ENCODE peak calls at places on chromosome 9, in four cellular contexts. R is tibial nerve, U is spleen, O is stomach. V is an unnamed sample.

GRCh38 chr9:20940447-20941176 is 90.8 kb downstream of the HACD4 start:
- DNase-seq in U (no peak), R (no peak), O (no peak), V (no peak)

GRCh38 chr9:6522263-6522662 is 109.3 kb downstream of the UHRF2 start:
- DNase-seq in U (no peak), O (no peak), R (no peak), V (no peak)

GRCh38 chr9:106962615-106963363 is 99.8 kb downstream of the ZNF462 start:
- DNase-seq in R (no peak), U (no peak), O (no peak), V (no peak)

GRCh38 chr9:80797841-80798688 is 891.3 kb downstream of the TLE1 start:
- DNase-seq in O (no peak), U (no peak), R (no peak), V (no peak)

GRCh38 chr9:113516840-113517577 is 53.5 kb downstream of the RGS3 start:
- DNase-seq in R (no peak), O (peak; percentile 36), U (peak; percentile 91), V (no peak)

GRCh38 chr9:108708448-108708847 is 147.3 kb downstream of the ACTL7B start:
- DNase-seq in O (no peak), R (peak; percentile 36), U (no peak), V (no peak)

GRCh38 chr9:77417570-77417969 is 230.6 kb downstream of the GNA14 start:
- DNase-seq in R (no peak), U (no peak), O (no peak), V (no peak)

GRCh38 chr9:14153310-14153720 is 160.6 kb downstream of the NFIB start:
- DNase-seq in U (no peak), R (no peak), O (no peak), V (no peak)

GRCh38 chr9:19992556-19992955 is 203.7 kb upstream of the SLC24A2 start:
- DNase-seq in R (no peak), O (no peak), U (no peak), V (no peak)

GRCh38 chr9:114662081-114662989 is 4.7 kb upstream of the TEX53 start:
- DNase-seq in R (no peak), O (peak; percentile 46), U (no peak), V (no peak)
- TF ChIP-seq CTCF in R (peak; percentile 49), O (peak; percentile 72), U (peak; percentile 48), V (peak; percentile 91)

GRCh38 chr9:83715794-83716193 is 8.0 kb upstream of the UBQLN1 start:
- DNase-seq in O (no peak), R (no peak), U (no peak), V (no peak)

GRCh38 chr9:83708515-83709158 is 879 bp upstream of the UBQLN1 start:
- DNase-seq in U (peak; percentile 94), O (peak; percentile 65), R (peak; percentile 53), V (peak; percentile 86)

GRCh38 chr9:83715221-83715620 is 7.5 kb upstream of the UBQLN1 start:
- DNase-seq in U (no peak), O (no peak), R (no peak), V (no peak)

DNA sequence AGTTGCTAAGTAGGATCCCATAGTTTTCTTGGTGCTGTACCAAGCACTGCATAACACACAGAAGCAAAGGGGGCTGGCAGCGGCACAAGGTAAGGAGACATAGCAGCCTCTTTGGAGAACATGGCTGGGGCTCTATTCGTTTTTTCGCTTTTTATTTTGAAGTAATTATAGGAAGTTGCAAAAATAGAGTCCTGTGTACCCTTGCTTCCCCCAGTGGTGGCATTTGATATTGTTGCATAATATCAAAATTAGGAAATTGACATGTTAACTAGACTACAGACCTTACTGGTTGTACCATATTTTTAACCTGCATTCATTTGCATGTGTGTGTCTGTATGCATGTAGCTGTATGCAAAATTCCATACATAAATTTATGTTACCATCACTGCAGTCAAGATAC is 6.6 kb upstream of the UBQLN1 start:
- DNase-seq in U (no peak), O (no peak), R (no peak), V (no peak)
- TF ChIP-seq CTCF in U (no peak), O (peak; percentile 8), R (no peak), V (peak; percentile 44)

GRCh38 chr9:93009337-93010015 is 49.0 kb upstream of the SUSD3 start:
- DNase-seq in U (no peak), R (no peak), O (no peak), V (peak; percentile 79)

GRCh38 chr9:93008457-93008856 is 50.0 kb upstream of the SUSD3 start:
- DNase-seq in R (no peak), U (no peak), O (no peak), V (no peak)

GRCh38 chr9:93010056-93010455 is 48.4 kb upstream of the SUSD3 start:
- DNase-seq in R (no peak), O (no peak), U (no peak), V (no peak)

GRCh38 chr9:93011114-93011513 is 47.4 kb upstream of the SUSD3 start:
- DNase-seq in R (no peak), O (no peak), U (no peak), V (peak; percentile 80)

DNA sequence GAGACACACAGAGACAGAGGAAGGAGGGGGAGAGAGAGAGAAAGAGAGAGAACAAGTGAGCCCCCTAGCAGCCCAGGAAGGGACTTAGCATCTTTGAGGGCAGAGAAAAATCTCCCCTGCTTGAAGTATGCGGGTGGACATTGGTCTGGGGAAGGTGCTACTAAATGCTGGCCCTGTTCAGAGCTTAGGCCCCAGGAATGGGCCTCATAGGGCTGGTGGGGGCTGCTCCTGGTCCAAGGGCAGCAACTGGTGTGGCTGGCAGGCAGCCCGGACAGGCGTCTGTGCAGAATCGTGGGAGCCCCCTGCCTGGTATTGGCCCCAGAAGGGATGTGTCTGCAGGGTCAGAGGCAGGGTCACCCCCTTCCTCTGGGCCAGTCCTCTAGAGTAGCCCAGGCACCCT is 47.8 kb upstream of the SUSD3 start:
- DNase-seq in U (no peak), R (no peak), O (no peak), V (peak; percentile 72)
- TF ChIP-seq CTCF in U (no peak), R (no peak), O (no peak), V (no peak)

DNA sequence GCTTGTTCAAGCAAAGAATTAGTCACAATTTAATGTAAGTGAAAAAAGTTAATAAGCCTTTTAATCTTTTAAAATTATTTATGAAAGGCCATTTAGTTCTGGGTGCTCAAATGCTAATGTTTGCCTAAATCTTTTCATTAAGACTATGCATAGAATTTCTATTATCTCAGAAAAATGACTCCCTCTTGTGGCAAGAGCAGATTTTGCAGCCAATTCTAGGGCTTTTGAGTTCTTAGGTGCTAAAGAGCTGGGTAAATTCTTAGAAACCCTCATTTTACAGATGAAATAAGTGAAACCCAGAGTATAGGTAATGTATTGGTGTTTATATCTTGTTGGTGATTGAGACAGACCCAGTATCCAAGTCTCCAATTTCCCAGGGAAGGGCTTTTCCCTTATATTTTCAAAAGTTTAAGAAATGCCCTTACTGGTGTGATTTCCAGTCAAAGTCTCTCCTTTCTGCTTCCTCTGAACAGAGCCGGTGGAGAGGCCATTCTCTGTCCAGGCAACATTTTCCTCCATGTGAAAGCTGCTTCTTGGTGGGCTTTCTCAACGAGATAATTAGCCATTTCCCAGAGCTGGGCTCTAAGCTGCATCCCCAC is 24.1 kb upstream of the PCSK5 start:
- DNase-seq in O (peak; percentile 29), U (no peak), R (peak; percentile 36), V (no peak)
- TF ChIP-seq CTCF in O (peak; percentile 70), U (peak; percentile 27), R (peak; percentile 62), V (peak; percentile 77)

GRCh38 chr9:18297532-18297872 is 176.5 kb upstream of the ADAMTSL1 start:
- DNase-seq in R (no peak), U (no peak), O (no peak), V (no peak)
- TF ChIP-seq CTCF in R (no peak), U (no peak), O (no peak), V (peak; percentile 50)

DNA sequence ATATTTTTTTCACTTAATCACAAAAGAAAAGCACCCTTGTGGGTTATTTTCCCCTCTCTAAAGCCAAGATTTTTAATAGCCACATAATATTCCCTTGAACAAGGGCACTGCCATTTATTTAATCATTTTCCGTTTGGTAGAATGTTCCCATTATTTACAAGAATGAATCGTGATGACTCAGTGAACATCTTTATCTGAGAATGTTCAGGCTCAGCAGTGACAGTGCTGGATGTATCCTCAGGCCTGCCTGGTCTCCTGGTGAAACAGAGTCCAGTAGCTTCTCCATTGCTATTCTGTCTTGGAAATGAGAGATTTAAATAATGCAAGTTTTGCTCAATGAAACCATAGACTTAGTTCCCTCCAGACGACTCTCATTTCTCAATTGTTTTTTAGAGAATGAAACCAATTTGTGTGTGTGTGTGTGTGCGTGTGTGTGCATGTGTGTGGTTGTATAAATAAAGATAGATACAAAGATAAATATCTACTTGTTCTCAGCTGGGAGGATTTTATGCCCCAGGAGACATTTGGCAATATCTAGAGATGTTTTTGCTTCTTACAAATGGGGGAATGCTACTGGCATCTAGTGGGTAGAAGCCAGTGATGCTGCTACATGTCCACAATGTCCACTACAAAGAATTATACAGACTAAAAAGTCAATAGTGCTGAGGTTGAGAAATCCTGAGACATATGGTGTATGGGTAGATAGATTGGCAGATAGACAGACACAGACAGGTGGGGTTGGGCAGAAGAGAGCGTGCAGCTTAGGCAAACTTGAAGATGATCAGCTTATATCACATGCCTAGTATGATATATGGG is 55.0 kb downstream of the PAPPA start:
- DNase-seq in U (no peak), R (no peak), O (no peak), V (peak; percentile 46)
- TF ChIP-seq CTCF in U (no peak), R (no peak), O (no peak), V (peak; percentile 57)